ENCODE peak calls at places on chromosomes 6 and 20, in six cellular contexts. One of them, this sample, is unnamed.
A peak's percentile ranks its signal among the peaks of the same experiment; 100 is the strongest.

GRCh38 chr20:12700701-12701100 is 308.1 kb upstream of the SPTLC3 start:
- DNase-seq in stomach: no peak
- DNase-seq in H9: peak; percentile 52
- DNase-seq in left lung: no peak
- DNase-seq in heart left ventricle: no peak
- DNase-seq in transverse colon: no peak
- DNase-seq in this sample: no peak

GRCh38 chr6:38720295-38720694 is 5.2 kb downstream of the DNAH8 start:
- DNase-seq in transverse colon: no peak
- DNase-seq in H9: peak; percentile 37
- DNase-seq in left lung: no peak
- DNase-seq in stomach: no peak
- DNase-seq in heart left ventricle: no peak
- DNase-seq in this sample: no peak

GRCh38 chr6:7899046-7899888 is 11.3 kb downstream of the TXNDC5 start:
- DNase-seq in transverse colon: peak; percentile 38
- DNase-seq in stomach: no peak
- DNase-seq in heart left ventricle: no peak
- DNase-seq in H9: no peak
- DNase-seq in left lung: no peak
- DNase-seq in this sample: no peak

GRCh38 chr6:41571066-41571780 is 25.0 kb downstream of the FOXP4 start:
- DNase-seq in heart left ventricle: no peak
- DNase-seq in stomach: no peak
- DNase-seq in transverse colon: no peak
- DNase-seq in H9: no peak
- DNase-seq in left lung: no peak
- DNase-seq in this sample: no peak

GRCh38 chr20:38255389-38255788 is 5.1 kb downstream of the KIAA1755 start:
- DNase-seq in stomach: no peak
- DNase-seq in transverse colon: no peak
- DNase-seq in H9: no peak
- DNase-seq in left lung: no peak
- DNase-seq in heart left ventricle: peak; percentile 49
- DNase-seq in this sample: peak; percentile 9

GRCh38 chr6:7697820-7698623 is 27.9 kb upstream of the BMP6 start:
- DNase-seq in stomach: peak; percentile 32
- DNase-seq in transverse colon: peak; percentile 13
- DNase-seq in left lung: peak; percentile 64
- DNase-seq in H9: no peak
- DNase-seq in heart left ventricle: peak; percentile 31
- DNase-seq in this sample: no peak

GRCh38 chr20:51532577-51533191 is 9.8 kb downstream of the NFATC2 start:
- DNase-seq in transverse colon: peak; percentile 27
- DNase-seq in stomach: no peak
- DNase-seq in H9: no peak
- DNase-seq in heart left ventricle: peak; percentile 57
- DNase-seq in left lung: no peak
- DNase-seq in this sample: no peak

GRCh38 chr20:46230811-46231282 is 77.5 kb downstream of the CDH22 start:
- DNase-seq in left lung: no peak
- DNase-seq in transverse colon: no peak
- DNase-seq in H9: peak; percentile 80
- DNase-seq in stomach: no peak
- DNase-seq in heart left ventricle: peak; percentile 40
- DNase-seq in this sample: no peak

GRCh38 chr6:132202569-132202968 is 198.7 kb downstream of the MOXD1 start:
- DNase-seq in stomach: no peak
- DNase-seq in left lung: no peak
- DNase-seq in transverse colon: no peak
- DNase-seq in heart left ventricle: peak; percentile 50
- DNase-seq in H9: no peak
- DNase-seq in this sample: no peak

GRCh38 chr6:92892626-92893025 is 526.7 kb downstream of the EPHA7 start:
- DNase-seq in stomach: no peak
- DNase-seq in H9: no peak
- DNase-seq in left lung: no peak
- DNase-seq in transverse colon: no peak
- DNase-seq in heart left ventricle: no peak
- DNase-seq in this sample: no peak

DNA sequence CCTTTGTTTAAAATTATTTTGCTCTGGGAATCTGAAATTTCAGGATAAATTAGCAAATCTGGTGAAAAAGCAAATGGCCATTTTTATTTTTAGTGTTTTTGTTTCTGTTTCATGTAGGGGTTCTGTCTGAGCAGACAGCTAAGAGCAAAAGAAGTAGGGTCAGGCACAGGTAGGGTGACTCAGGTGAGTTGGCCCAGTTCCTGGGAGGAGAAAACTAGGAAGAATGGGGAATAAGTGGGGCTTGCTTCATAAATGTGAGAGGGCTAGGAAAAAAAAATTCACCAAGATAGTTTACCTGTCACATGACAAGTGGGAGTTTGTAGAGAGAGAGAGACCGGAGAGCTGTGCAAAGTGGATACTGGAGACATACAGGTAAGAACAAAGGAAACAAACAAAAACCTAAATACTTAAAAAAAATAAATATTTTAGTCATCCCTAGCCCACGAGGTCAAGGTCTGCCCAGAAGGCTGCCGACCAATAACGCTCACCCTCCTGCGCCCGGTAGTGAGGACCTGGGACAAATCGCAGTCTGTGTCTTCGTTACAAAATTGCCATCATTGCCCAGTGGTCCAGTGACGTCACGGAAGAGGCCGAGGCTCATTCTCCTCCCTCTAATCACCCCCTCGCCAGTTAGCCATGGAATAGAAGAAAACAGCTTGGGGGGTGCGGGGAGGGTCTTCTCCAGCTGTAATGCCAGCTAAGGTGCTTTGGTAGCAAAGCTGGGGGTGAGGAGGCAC is 2.3 kb downstream of the THBD start:
- DNase-seq in left lung: no peak
- DNase-seq in stomach: no peak
- DNase-seq in transverse colon: no peak
- DNase-seq in H9: no peak
- DNase-seq in heart left ventricle: no peak
- DNase-seq in this sample: no peak
- H3K27me3 ChIP-seq in left lung: peaks cover 12% of the 10 kb centered on the region
- H3K27me3 ChIP-seq in stomach: peaks cover 6% of the 10 kb centered on the region
- H3K27me3 ChIP-seq in transverse colon: peaks cover 68% of the 10 kb centered on the region
- H3K27me3 ChIP-seq in H9: peaks cover 26% of the 10 kb centered on the region
- H3K27me3 ChIP-seq in heart left ventricle: peaks cover 9% of the 10 kb centered on the region
- H3K27me3 ChIP-seq in this sample: peaks cover 40% of the 10 kb centered on the region

GRCh38 chr6:161228911-161229591 is 44.8 kb downstream of the AGPAT4 start:
- DNase-seq in transverse colon: no peak
- DNase-seq in heart left ventricle: no peak
- DNase-seq in H9: no peak
- DNase-seq in stomach: no peak
- DNase-seq in left lung: no peak
- DNase-seq in this sample: no peak
- H3K27ac ChIP-seq in transverse colon: peak overlapping the region; percentile 80
- H3K27ac ChIP-seq in heart left ventricle: no peak overlapping the region
- H3K27ac ChIP-seq in H9: no peak overlapping the region
- H3K27ac ChIP-seq in stomach: peak overlapping the region; percentile 63
- H3K27ac ChIP-seq in left lung: peak overlapping the region; percentile 62
- H3K27ac ChIP-seq in this sample: peak overlapping the region; percentile 53

DNA sequence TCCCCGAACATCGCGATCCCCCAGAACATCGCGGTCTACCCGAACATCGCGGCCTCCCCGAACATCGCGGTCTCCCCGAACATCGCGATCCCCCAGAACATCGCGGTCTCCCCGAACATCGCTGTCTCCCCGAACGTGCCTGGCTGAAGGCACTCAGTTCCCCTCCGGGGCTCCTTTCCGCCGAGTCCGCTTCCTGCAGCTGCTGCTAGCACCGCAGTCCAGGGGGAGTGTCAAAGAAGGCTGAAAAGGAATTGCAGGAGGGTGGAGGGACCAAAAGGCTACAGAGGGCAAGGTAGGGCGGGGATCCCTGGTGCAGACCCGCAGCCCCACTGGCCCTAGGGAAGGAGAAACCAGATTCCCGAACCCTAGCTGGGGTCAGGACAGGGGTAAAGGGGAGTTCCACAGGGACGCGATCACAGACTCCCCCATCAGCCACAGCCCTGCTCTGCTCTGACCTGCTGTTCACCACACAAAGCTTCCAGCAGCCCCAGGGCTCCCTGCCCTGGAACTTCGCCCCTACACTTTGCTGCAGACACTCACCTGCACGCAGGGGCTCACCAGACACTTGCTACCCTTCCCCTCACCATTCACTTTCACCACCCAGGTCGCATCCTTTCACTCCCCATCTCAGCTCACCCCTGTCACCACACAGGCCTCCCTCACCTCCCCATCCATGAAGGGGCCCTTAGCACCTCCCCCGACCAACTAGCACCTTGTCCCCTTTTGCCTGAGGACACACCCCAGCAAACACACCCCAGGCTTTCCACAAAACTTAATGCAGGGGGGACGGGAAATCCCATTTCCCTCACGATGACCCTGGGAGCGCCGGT is 1.7 kb downstream of the ULBP1 start:
- DNase-seq in left lung: no peak
- DNase-seq in heart left ventricle: no peak
- DNase-seq in H9: no peak
- DNase-seq in transverse colon: peak; percentile 17
- DNase-seq in stomach: no peak
- DNase-seq in this sample: no peak
- H3K27me3 ChIP-seq in left lung: peaks cover 27% of the 10 kb centered on the region
- H3K27me3 ChIP-seq in heart left ventricle: peaks cover 14% of the 10 kb centered on the region
- H3K27me3 ChIP-seq in H9: peaks cover 56% of the 10 kb centered on the region
- H3K27me3 ChIP-seq in transverse colon: peaks cover 92% of the 10 kb centered on the region
- H3K27me3 ChIP-seq in stomach: peaks cover 3% of the 10 kb centered on the region
- H3K27me3 ChIP-seq in this sample: peaks cover 51% of the 10 kb centered on the region

GRCh38 chr20:9447182-9447581 is 67.2 kb upstream of the LAMP5 start:
- DNase-seq in heart left ventricle: no peak
- DNase-seq in left lung: no peak
- DNase-seq in H9: no peak
- DNase-seq in transverse colon: no peak
- DNase-seq in stomach: no peak
- DNase-seq in this sample: no peak
- H3K27ac ChIP-seq in heart left ventricle: no peak overlapping the region
- H3K27ac ChIP-seq in left lung: no peak overlapping the region
- H3K27ac ChIP-seq in H9: no peak overlapping the region
- H3K27ac ChIP-seq in transverse colon: no peak overlapping the region
- H3K27ac ChIP-seq in stomach: no peak overlapping the region
- H3K27ac ChIP-seq in this sample: no peak overlapping the region

This sample was measured in upper lobe of right lung.